ENCODE peak calls at places on chromosome 4, in five cellular contexts. One of them, this sample, is unnamed.

GRCh38 chr4:55409468-55410171 is 13.9 kb downstream of the TMEM165 start:
- DNase-seq in A549: no peak
- DNase-seq in colonic mucosa: no peak
- DNase-seq in kidney epithelial cell: no peak
- DNase-seq in choroid plexus epithelial cell: peak; percentile 67
- DNase-seq in this sample: peak; percentile 70

GRCh38 chr4:177726111-177726510 is 283.9 kb upstream of the AGA start:
- DNase-seq in kidney epithelial cell: peak; percentile 29
- DNase-seq in A549: no peak
- DNase-seq in choroid plexus epithelial cell: peak; percentile 1
- DNase-seq in colonic mucosa: no peak
- DNase-seq in this sample: peak; percentile 1

GRCh38 chr4:34193451-34194154 is 2050.7 kb downstream of the ARAP2 start:
- DNase-seq in kidney epithelial cell: no peak
- DNase-seq in colonic mucosa: no peak
- DNase-seq in A549: no peak
- DNase-seq in choroid plexus epithelial cell: peak; percentile 60
- DNase-seq in this sample: peak; percentile 49

GRCh38 chr4:16827762-16828724 is 70.4 kb downstream of the LDB2 start:
- DNase-seq in A549: no peak
- DNase-seq in choroid plexus epithelial cell: no peak
- DNase-seq in colonic mucosa: no peak
- DNase-seq in kidney epithelial cell: no peak
- DNase-seq in this sample: peak; percentile 4

GRCh38 chr4:152382057-152382785 is 153.7 kb downstream of the FBXW7 start:
- DNase-seq in kidney epithelial cell: no peak
- DNase-seq in A549: no peak
- DNase-seq in choroid plexus epithelial cell: peak; percentile 49
- DNase-seq in colonic mucosa: no peak
- DNase-seq in this sample: peak; percentile 17

GRCh38 chr4:153638011-153638410 is 46.1 kb upstream of the TLR2 start:
- DNase-seq in choroid plexus epithelial cell: no peak
- DNase-seq in kidney epithelial cell: no peak
- DNase-seq in colonic mucosa: no peak
- DNase-seq in A549: no peak
- DNase-seq in this sample: no peak

GRCh38 chr4:74654230-74654681 is 140.1 kb downstream of the BTC start:
- DNase-seq in kidney epithelial cell: peak; percentile 82
- DNase-seq in choroid plexus epithelial cell: peak; percentile 43
- DNase-seq in colonic mucosa: peak; percentile 35
- DNase-seq in A549: peak; percentile 59
- DNase-seq in this sample: no peak

GRCh38 chr4:165788686-165789463 is 84.2 kb upstream of the TLL1 start:
- DNase-seq in colonic mucosa: no peak
- DNase-seq in choroid plexus epithelial cell: no peak
- DNase-seq in A549: no peak
- DNase-seq in kidney epithelial cell: no peak
- DNase-seq in this sample: no peak

GRCh38 chr4:128424524-128425195 is 137.0 kb upstream of the PGRMC2 start:
- DNase-seq in colonic mucosa: no peak
- DNase-seq in A549: no peak
- DNase-seq in choroid plexus epithelial cell: peak; percentile 66
- DNase-seq in kidney epithelial cell: no peak
- DNase-seq in this sample: peak; percentile 78

GRCh38 chr4:169079942-169080827 is 70.1 kb upstream of the CBR4 start:
- DNase-seq in A549: no peak
- DNase-seq in kidney epithelial cell: no peak
- DNase-seq in colonic mucosa: peak; percentile 29
- DNase-seq in choroid plexus epithelial cell: peak; percentile 94
- DNase-seq in this sample: peak; percentile 88

GRCh38 chr4:98522603-98523395 is 135.6 kb downstream of the TSPAN5 start:
- DNase-seq in choroid plexus epithelial cell: peak; percentile 91
- DNase-seq in A549: no peak
- DNase-seq in colonic mucosa: no peak
- DNase-seq in kidney epithelial cell: peak; percentile 61
- DNase-seq in this sample: peak; percentile 83

GRCh38 chr4:161419822-161420221 is 744.0 kb downstream of the FSTL5 start:
- DNase-seq in choroid plexus epithelial cell: peak; percentile 25
- DNase-seq in kidney epithelial cell: no peak
- DNase-seq in colonic mucosa: no peak
- DNase-seq in A549: no peak
- DNase-seq in this sample: no peak

GRCh38 chr4:31089815-31090214 is 369.6 kb downstream of the PCDH7 start:
- DNase-seq in colonic mucosa: no peak
- DNase-seq in kidney epithelial cell: peak; percentile 92
- DNase-seq in choroid plexus epithelial cell: peak; percentile 92
- DNase-seq in A549: no peak
- DNase-seq in this sample: peak; percentile 54

GRCh38 chr4:25441519-25442117 is 64.6 kb downstream of the ANAPC4 start:
- DNase-seq in colonic mucosa: peak; percentile 59
- DNase-seq in A549: peak; percentile 18
- DNase-seq in choroid plexus epithelial cell: peak; percentile 83
- DNase-seq in kidney epithelial cell: peak; percentile 39
- DNase-seq in this sample: peak; percentile 81

GRCh38 chr4:176879370-176880116 is 86.8 kb upstream of the VEGFC start:
- DNase-seq in A549: no peak
- DNase-seq in kidney epithelial cell: no peak
- DNase-seq in colonic mucosa: no peak
- DNase-seq in choroid plexus epithelial cell: peak; percentile 50
- DNase-seq in this sample: peak; percentile 63

GRCh38 chr4:142984871-142985585 is 138.9 kb upstream of the INPP4B start:
- DNase-seq in colonic mucosa: peak; percentile 19
- DNase-seq in choroid plexus epithelial cell: peak; percentile 52
- DNase-seq in A549: peak; percentile 9
- DNase-seq in kidney epithelial cell: no peak
- DNase-seq in this sample: peak; percentile 18

GRCh38 chr4:133910165-133910564 is 291.4 kb downstream of the PABPC4L start:
- DNase-seq in choroid plexus epithelial cell: no peak
- DNase-seq in colonic mucosa: no peak
- DNase-seq in A549: no peak
- DNase-seq in kidney epithelial cell: no peak
- DNase-seq in this sample: no peak

GRCh38 chr4:85807247-85807915 is 332.4 kb downstream of the ARHGAP24 start:
- DNase-seq in A549: no peak
- DNase-seq in colonic mucosa: no peak
- DNase-seq in kidney epithelial cell: no peak
- DNase-seq in choroid plexus epithelial cell: peak; percentile 79
- DNase-seq in this sample: peak; percentile 97

GRCh38 chr4:152385551-152385950 is 150.3 kb downstream of the FBXW7 start:
- DNase-seq in A549: no peak
- DNase-seq in colonic mucosa: no peak
- DNase-seq in choroid plexus epithelial cell: peak; percentile 44
- DNase-seq in kidney epithelial cell: no peak
- DNase-seq in this sample: peak; percentile 37

GRCh38 chr4:183140911-183141320 is 41.9 kb downstream of the WWC2 start:
- DNase-seq in choroid plexus epithelial cell: peak; percentile 74
- DNase-seq in colonic mucosa: no peak
- DNase-seq in A549: no peak
- DNase-seq in kidney epithelial cell: no peak
- DNase-seq in this sample: peak; percentile 56

GRCh38 chr4:58600290-58600689 is 1490.1 kb upstream of the IGFBP7 start:
- DNase-seq in choroid plexus epithelial cell: no peak
- DNase-seq in colonic mucosa: no peak
- DNase-seq in kidney epithelial cell: no peak
- DNase-seq in A549: no peak
- DNase-seq in this sample: no peak

GRCh38 chr4:17323619-17324400 is 188.1 kb downstream of the QDPR start:
- DNase-seq in A549: no peak
- DNase-seq in colonic mucosa: no peak
- DNase-seq in choroid plexus epithelial cell: no peak
- DNase-seq in kidney epithelial cell: no peak
- DNase-seq in this sample: no peak

GRCh38 chr4:110830461-110830860 is 207.6 kb upstream of the PITX2 start:
- DNase-seq in kidney epithelial cell: no peak
- DNase-seq in colonic mucosa: no peak
- DNase-seq in choroid plexus epithelial cell: no peak
- DNase-seq in A549: no peak
- DNase-seq in this sample: no peak

GRCh38 chr4:88672987-88673386 is 24.6 kb downstream of the NAP1L5 start:
- DNase-seq in colonic mucosa: no peak
- DNase-seq in A549: no peak
- DNase-seq in choroid plexus epithelial cell: peak; percentile 75
- DNase-seq in kidney epithelial cell: no peak
- DNase-seq in this sample: peak; percentile 65

GRCh38 chr4:127479031-127479622 is 153.6 kb upstream of the INTU start:
- DNase-seq in A549: peak; percentile 0
- DNase-seq in choroid plexus epithelial cell: peak; percentile 70
- DNase-seq in kidney epithelial cell: no peak
- DNase-seq in colonic mucosa: no peak
- DNase-seq in this sample: peak; percentile 54

GRCh38 chr4:73650255-73650654 is 30.0 kb upstream of the RASSF6 start:
- DNase-seq in colonic mucosa: no peak
- DNase-seq in kidney epithelial cell: no peak
- DNase-seq in choroid plexus epithelial cell: no peak
- DNase-seq in A549: no peak
- DNase-seq in this sample: no peak

DNA sequence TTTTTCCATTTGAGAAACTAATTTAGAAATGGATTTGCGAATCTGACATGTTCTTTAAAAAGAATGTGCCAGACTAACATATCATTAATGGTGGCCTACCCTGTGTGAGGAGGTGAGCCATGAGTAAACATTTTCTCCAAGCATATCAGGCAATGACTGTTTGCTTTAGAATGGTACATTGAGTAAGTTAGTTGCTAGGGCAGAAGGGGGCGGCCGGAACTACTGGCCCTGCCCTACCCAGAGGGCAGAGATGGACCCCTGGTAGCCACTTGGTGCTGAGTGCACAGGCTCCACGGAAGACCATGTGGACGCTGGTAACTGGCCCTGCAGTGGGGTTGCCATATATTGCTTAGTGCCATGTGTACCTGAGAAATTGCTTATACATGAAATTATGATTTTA is 8.6 kb downstream of the FNIP2 start:
- DNase-seq in choroid plexus epithelial cell: no peak
- DNase-seq in kidney epithelial cell: no peak
- DNase-seq in colonic mucosa: peak; percentile 40
- DNase-seq in A549: no peak
- DNase-seq in this sample: no peak
- H3K4me3 ChIP-seq in choroid plexus epithelial cell: no peak overlapping the region
- H3K4me3 ChIP-seq in kidney epithelial cell: no peak overlapping the region
- H3K4me3 ChIP-seq in colonic mucosa: no peak overlapping the region
- H3K4me3 ChIP-seq in A549: no peak overlapping the region
- H3K4me3 ChIP-seq in this sample: no peak overlapping the region

DNA sequence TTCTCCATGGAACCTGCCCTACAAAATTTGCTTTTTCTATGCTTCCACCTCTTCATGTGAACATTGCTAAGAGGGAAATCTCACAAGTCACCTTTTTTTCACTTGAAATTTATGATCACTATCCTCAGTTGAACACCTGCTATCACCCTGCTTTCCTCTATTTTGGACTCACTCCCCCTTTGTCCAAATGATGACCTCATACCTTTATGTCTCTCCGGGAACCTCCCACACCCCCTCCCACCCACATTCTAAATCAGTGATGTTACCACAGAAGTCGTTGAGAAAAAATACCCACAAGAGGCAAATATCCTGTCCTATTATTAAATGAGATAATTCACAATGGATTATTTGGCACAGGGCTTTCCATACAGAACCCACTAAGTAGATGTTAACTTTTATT is 156.5 kb downstream of the RNF150 start:
- DNase-seq in colonic mucosa: no peak
- DNase-seq in kidney epithelial cell: no peak
- DNase-seq in A549: no peak
- DNase-seq in choroid plexus epithelial cell: no peak
- DNase-seq in this sample: no peak
- TF ChIP-seq CTCF in colonic mucosa: no peak
- TF ChIP-seq CTCF in kidney epithelial cell: no peak
- TF ChIP-seq CTCF in A549: no peak
- TF ChIP-seq CTCF in choroid plexus epithelial cell: no peak
- TF ChIP-seq CTCF in this sample: no peak

GRCh38 chr4:124275-125081 is at the start of gene ZNF718:
- DNase-seq in colonic mucosa: peak; percentile 96
- DNase-seq in A549: peak; percentile 89
- DNase-seq in kidney epithelial cell: peak; percentile 83
- DNase-seq in choroid plexus epithelial cell: peak; percentile 99
- DNase-seq in this sample: peak; percentile 98

GRCh38 chr4:120616-121015 is 3.7 kb upstream of the ZNF718 start:
- DNase-seq in A549: no peak
- DNase-seq in kidney epithelial cell: no peak
- DNase-seq in choroid plexus epithelial cell: no peak
- DNase-seq in colonic mucosa: no peak
- DNase-seq in this sample: no peak

GRCh38 chr4:125085-125820 is 952 bp downstream of the ZNF718 start:
- DNase-seq in kidney epithelial cell: peak; percentile 1
- DNase-seq in A549: no peak
- DNase-seq in choroid plexus epithelial cell: peak; percentile 63
- DNase-seq in colonic mucosa: peak; percentile 59
- DNase-seq in this sample: peak; percentile 41

GRCh38 chr4:125833-126232 is 1.5 kb downstream of the ZNF718 start:
- DNase-seq in kidney epithelial cell: no peak
- DNase-seq in colonic mucosa: no peak
- DNase-seq in A549: no peak
- DNase-seq in choroid plexus epithelial cell: no peak
- DNase-seq in this sample: no peak

GRCh38 chr4:121408-122084 is 2.8 kb upstream of the ZNF718 start:
- DNase-seq in kidney epithelial cell: no peak
- DNase-seq in A549: no peak
- DNase-seq in choroid plexus epithelial cell: no peak
- DNase-seq in colonic mucosa: no peak
- DNase-seq in this sample: no peak
- H3K4me3 ChIP-seq in kidney epithelial cell: no peak overlapping the region
- H3K4me3 ChIP-seq in A549: no peak overlapping the region
- H3K4me3 ChIP-seq in choroid plexus epithelial cell: no peak overlapping the region
- H3K4me3 ChIP-seq in colonic mucosa: no peak overlapping the region
- H3K4me3 ChIP-seq in this sample: no peak overlapping the region

GRCh38 chr4:100314057-100314456 is 123.8 kb upstream of the DDIT4L start:
- DNase-seq in kidney epithelial cell: no peak
- DNase-seq in colonic mucosa: no peak
- DNase-seq in A549: no peak
- DNase-seq in choroid plexus epithelial cell: peak; percentile 25
- DNase-seq in this sample: no peak

GRCh38 chr4:100306018-100306417 is 115.8 kb upstream of the DDIT4L start:
- DNase-seq in choroid plexus epithelial cell: no peak
- DNase-seq in kidney epithelial cell: peak; percentile 85
- DNase-seq in A549: no peak
- DNase-seq in colonic mucosa: no peak
- DNase-seq in this sample: peak; percentile 21

GRCh38 chr4:100312615-100313355 is 122.5 kb upstream of the DDIT4L start:
- DNase-seq in kidney epithelial cell: no peak
- DNase-seq in A549: no peak
- DNase-seq in choroid plexus epithelial cell: no peak
- DNase-seq in colonic mucosa: no peak
- DNase-seq in this sample: no peak

DNA sequence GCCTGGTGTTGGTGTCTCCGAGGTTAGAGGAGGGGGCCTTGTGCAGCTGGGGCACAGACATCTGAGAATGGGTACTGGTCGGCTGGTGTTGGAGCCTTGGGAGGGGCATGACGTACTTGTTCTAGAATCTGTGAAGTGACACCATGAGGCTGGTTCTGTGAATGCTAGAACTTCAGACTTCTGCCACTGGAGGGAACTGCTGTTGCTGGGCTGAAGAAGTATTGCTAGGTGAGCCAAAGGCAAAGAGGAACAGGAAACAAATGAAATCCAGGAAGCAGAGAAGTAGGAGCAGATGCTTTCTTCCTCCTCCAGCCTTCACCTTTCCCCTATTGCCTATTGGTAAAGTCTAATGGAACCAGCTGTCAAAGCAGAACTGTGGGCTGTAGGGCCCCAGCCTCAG is 120.9 kb upstream of the DDIT4L start:
- DNase-seq in choroid plexus epithelial cell: peak; percentile 69
- DNase-seq in kidney epithelial cell: no peak
- DNase-seq in colonic mucosa: no peak
- DNase-seq in A549: no peak
- DNase-seq in this sample: peak; percentile 35
- TF ChIP-seq CTCF in choroid plexus epithelial cell: peak; percentile 72
- TF ChIP-seq CTCF in kidney epithelial cell: peak; percentile 5
- TF ChIP-seq CTCF in colonic mucosa: no peak
- TF ChIP-seq CTCF in A549: no peak
- TF ChIP-seq CTCF in this sample: peak; percentile 36

GRCh38 chr4:7806080-7806630 is 133.5 kb downstream of the AFAP1 start:
- DNase-seq in A549: peak; percentile 61
- DNase-seq in choroid plexus epithelial cell: peak; percentile 82
- DNase-seq in kidney epithelial cell: no peak
- DNase-seq in colonic mucosa: peak; percentile 49
- DNase-seq in this sample: peak; percentile 90
- H3K4me3 ChIP-seq in A549: peak overlapping the region; percentile 5
- H3K4me3 ChIP-seq in choroid plexus epithelial cell: no peak overlapping the region
- H3K4me3 ChIP-seq in kidney epithelial cell: no peak overlapping the region
- H3K4me3 ChIP-seq in colonic mucosa: no peak overlapping the region
- H3K4me3 ChIP-seq in this sample: no peak overlapping the region